ENCODE peak calls at places on chromosome 20, in ten cellular contexts. T is uterus, L is ovary, K is A549, X is right lobe of liver, Y is spleen, W is tibial nerve, D is adrenal gland, Q is heart left ventricle, C is breast epithelium. Z is an unnamed sample.

GRCh38 chr20:45861157-45862075 is 4.0 kb downstream of the ZSWIM3 start:
- DNase-seq in T (no peak), L (peak), K (no peak), X (no peak), Y (no peak), W (no peak), D (no peak), Q (no peak), C (no peak), Z (no peak)

GRCh38 chr20:21243811-21244210 is 59.3 kb upstream of the XRN2 start:
- DNase-seq in T (no peak), L (no peak), K (no peak), X (no peak), Y (no peak), W (no peak), D (no peak), Q (no peak), C (no peak), Z (no peak)

GRCh38 chr20:21708738-21709534 is 3.5 kb downstream of the PAX1 start:
- DNase-seq in T (no peak), L (no peak), K (no peak), X (no peak), Y (no peak), W (no peak), D (no peak), Q (no peak), C (no peak), Z (no peak)

GRCh38 chr20:9517297-9518134 is 3.1 kb downstream of the LAMP5 start:
- DNase-seq in T (no peak), L (no peak), K (no peak), X (no peak), Y (no peak), W (no peak), D (no peak), Q (no peak), C (no peak), Z (no peak)

GRCh38 chr20:16263582-16263981 is 309.7 kb downstream of the KIF16B start:
- DNase-seq in T (no peak), L (no peak), K (no peak), X (no peak), Y (no peak), W (no peak), D (no peak), Q (no peak), C (no peak), Z (no peak)

GRCh38 chr20:2042400-2042799 is 48.5 kb upstream of the PDYN start:
- DNase-seq in T (no peak), L (no peak), K (no peak), X (no peak), Y (no peak), W (no peak), D (no peak), Q (no peak), C (no peak), Z (no peak)

GRCh38 chr20:15992564-15992963 is 580.7 kb downstream of the KIF16B start:
- DNase-seq in T (no peak), L (no peak), K (no peak), X (no peak), Y (no peak), W (no peak), D (no peak), Q (no peak), C (no peak), Z (no peak)

GRCh38 chr20:62552613-62553012 is 76.8 kb upstream of the GATA5 start:
- DNase-seq in T (no peak), L (no peak), K (no peak), X (no peak), Y (no peak), W (no peak), D (no peak), Q (no peak), C (no peak), Z (no peak)

GRCh38 chr20:39853664-39854063 is 835.4 kb downstream of the MAFB start:
- DNase-seq in T (no peak), L (no peak), K (no peak), X (no peak), Y (no peak), W (no peak), D (no peak), Q (no peak), C (no peak), Z (no peak)

GRCh38 chr20:18223399-18223798 is 64.9 kb upstream of the ZNF133 start:
- DNase-seq in T (no peak), L (no peak), K (no peak), X (no peak), Y (no peak), W (no peak), D (no peak), Q (no peak), C (no peak), Z (no peak)

GRCh38 chr20:14489544-14489943 is 152.1 kb upstream of the FLRT3 start:
- DNase-seq in T (no peak), L (no peak), K (no peak), X (no peak), Y (no peak), W (no peak), D (no peak), Q (no peak), C (no peak), Z (no peak)

GRCh38 chr20:34952676-34953075 is 2.9 kb downstream of the GSS start:
- DNase-seq in T (no peak), L (no peak), K (no peak), X (no peak), Y (no peak), W (no peak), D (no peak), Q (no peak), C (no peak), Z (no peak)

GRCh38 chr20:57394087-57395082 is 3.2 kb downstream of the RBM38 start:
- DNase-seq in T (no peak), L (peak), K (no peak), X (peak), Y (peak), W (no peak), D (no peak), Q (peak), C (no peak), Z (no peak)

GRCh38 chr20:57396638-57397003 is 5.4 kb downstream of the RBM38 start:
- DNase-seq in T (no peak), L (peak), K (no peak), X (no peak), Y (no peak), W (no peak), D (no peak), Q (no peak), C (no peak), Z (no peak)

GRCh38 chr20:57397004-57397692 is 6.0 kb downstream of the RBM38 start:
- DNase-seq in T (no peak), L (peak), K (no peak), X (peak), Y (peak), W (no peak), D (no peak), Q (peak), C (no peak), Z (no peak)

GRCh38 chr20:57396212-57396611 is 5.0 kb downstream of the RBM38 start:
- DNase-seq in T (no peak), L (peak), K (no peak), X (peak), Y (peak), W (no peak), D (no peak), Q (no peak), C (no peak), Z (no peak)

DNA sequence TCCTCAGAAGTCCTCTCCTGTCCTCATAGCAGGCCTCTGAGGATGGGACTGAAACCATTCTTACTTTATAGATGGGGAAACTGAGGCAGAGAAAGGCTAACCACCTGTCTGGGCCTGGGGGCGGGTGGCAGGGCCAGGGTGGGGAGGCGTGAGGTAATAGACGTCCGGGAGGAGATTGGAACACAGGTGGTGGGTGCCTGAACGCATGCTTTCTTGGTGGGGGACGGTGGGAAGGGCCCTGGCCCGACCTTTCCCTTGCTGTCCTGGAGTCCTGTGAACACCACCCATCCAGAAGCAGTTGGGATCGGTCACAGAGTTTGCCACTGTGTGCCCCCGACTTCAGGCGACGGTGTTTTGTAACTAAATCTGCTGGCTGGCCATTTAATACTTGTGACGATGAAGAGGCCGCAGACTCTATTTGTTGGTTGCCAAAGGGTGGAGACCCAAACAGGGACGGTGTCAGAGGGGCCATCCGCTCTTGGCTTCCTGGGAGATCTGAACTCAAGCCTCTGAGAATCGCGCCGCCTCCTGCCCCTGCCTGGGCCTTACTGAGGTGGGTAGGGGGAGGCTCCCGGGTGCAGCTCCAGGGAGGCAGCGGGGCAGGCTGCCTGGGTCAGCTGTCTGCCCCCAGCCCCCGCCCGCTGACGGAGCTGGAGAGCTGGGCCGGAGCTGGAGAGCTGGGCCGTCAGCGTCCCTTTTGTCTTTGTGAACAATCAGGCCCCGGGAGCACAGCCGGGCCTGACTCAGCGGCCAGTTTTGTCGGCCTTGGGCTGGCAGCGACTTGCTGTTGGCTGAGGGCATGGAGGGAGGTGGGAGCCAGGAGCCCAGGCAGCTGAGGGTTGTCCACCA is 4.1 kb downstream of the RBM38 start:
- DNase-seq in T (peak), L (peak), K (no peak), X (peak), Y (peak), W (no peak), D (peak), Q (peak), C (peak), Z (no peak)
- H3K27ac ChIP-seq in T (peak), L (peak), K (no peak), X (no peak), Y (peak), W (peak), D (peak), Q (peak), C (peak), Z (peak)

GRCh38 chr20:33490023-33490933 is at the start of gene CBFA2T2:
- DNase-seq in T (peak), L (peak), K (peak), X (peak), Y (no peak), W (peak), D (peak), Q (peak), C (peak), Z (peak)
- TF ChIP-seq POLR2A in T (no peak), L (no peak), K (no peak), X (no peak), Y (no peak), W (no peak), D (no peak), Q (no peak), C (no peak), Z (no peak)

DNA sequence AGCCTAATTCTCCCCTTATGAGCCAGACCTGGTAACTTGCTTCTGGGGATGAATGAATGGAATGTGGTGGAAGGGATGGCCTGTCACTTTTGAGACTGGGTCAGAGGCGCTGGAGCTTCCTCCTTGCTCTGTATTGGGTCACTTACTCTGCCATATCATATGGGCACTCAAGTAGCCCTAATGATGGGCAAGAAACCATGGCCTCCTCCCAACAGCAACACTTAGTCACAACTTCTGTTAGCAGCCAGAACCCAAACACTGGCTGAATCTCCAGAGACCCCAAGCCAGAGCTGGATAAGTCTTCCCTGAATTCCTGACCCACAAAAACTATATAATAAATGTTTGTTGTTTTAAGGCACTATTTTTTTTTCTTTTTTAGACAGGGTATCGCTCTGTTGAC is 5.5 kb downstream of the E2F1 start:
- DNase-seq in T (no peak), L (no peak), K (no peak), X (no peak), Y (no peak), W (no peak), D (no peak), Q (no peak), C (no peak), Z (no peak)
- H3K27ac ChIP-seq in T (no peak), L (peak), K (no peak), X (no peak), Y (no peak), W (no peak), D (no peak), Q (no peak), C (no peak), Z (no peak)

GRCh38 chr20:48547682-48548081 is 280.1 kb downstream of the PREX1 start:
- DNase-seq in T (no peak), L (no peak), K (no peak), X (no peak), Y (no peak), W (no peak), D (no peak), Q (no peak), C (no peak), Z (no peak)

GRCh38 chr20:48552550-48552949 is 275.2 kb downstream of the PREX1 start:
- DNase-seq in T (no peak), L (no peak), K (no peak), X (no peak), Y (no peak), W (no peak), D (no peak), Q (no peak), C (no peak), Z (no peak)

GRCh38 chr20:48550814-48551213 is 277.0 kb downstream of the PREX1 start:
- DNase-seq in T (no peak), L (no peak), K (no peak), X (no peak), Y (no peak), W (no peak), D (no peak), Q (no peak), C (no peak), Z (no peak)
- TF ChIP-seq POLR2A in T (no peak), L (no peak), K (no peak), X (no peak), Y (no peak), W (no peak), D (no peak), Q (no peak), C (no peak), Z (no peak)

GRCh38 chr20:49768204-49769124 is 44.2 kb upstream of the SLC9A8 start:
- DNase-seq in T (peak), L (no peak), K (peak), X (peak), Y (no peak), W (peak), D (peak), Q (no peak), C (peak), Z (no peak)

GRCh38 chr20:49765413-49765736 is 47.3 kb upstream of the SLC9A8 start:
- DNase-seq in T (no peak), L (no peak), K (no peak), X (no peak), Y (no peak), W (no peak), D (no peak), Q (no peak), C (no peak), Z (no peak)

GRCh38 chr20:49769125-49769581 is 43.5 kb upstream of the SLC9A8 start:
- DNase-seq in T (no peak), L (no peak), K (no peak), X (no peak), Y (no peak), W (no peak), D (no peak), Q (no peak), C (no peak), Z (no peak)

GRCh38 chr20:49765846-49766541 is 46.6 kb upstream of the SLC9A8 start:
- DNase-seq in T (no peak), L (no peak), K (no peak), X (no peak), Y (no peak), W (no peak), D (no peak), Q (no peak), C (no peak), Z (no peak)

DNA sequence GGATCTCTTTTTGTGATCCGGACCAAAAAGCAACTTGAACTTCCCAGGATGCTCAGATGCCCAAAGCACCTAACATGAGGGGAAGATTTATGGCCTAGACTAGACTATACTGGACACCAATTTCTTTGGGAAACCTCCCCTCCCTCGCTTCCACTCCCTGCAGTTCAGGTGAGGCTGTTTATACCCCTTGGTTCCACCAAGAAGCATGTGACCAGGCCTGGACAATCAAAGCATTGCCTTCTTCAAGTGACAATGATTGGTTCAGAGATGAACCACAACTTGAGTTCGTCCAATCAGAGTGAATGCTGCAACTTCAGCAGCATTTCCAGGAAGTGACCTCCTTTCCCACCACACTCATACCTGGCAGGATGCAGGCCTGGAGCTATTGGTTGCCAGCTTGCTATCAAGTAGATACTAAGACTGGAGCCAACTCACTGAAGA is 45.6 kb upstream of the SLC9A8 start:
- DNase-seq in T (no peak), L (no peak), K (peak), X (peak), Y (no peak), W (no peak), D (no peak), Q (no peak), C (no peak), Z (no peak)
- H3K27ac ChIP-seq in T (no peak), L (no peak), K (peak), X (peak), Y (peak), W (no peak), D (peak), Q (no peak), C (peak), Z (no peak)

DNA sequence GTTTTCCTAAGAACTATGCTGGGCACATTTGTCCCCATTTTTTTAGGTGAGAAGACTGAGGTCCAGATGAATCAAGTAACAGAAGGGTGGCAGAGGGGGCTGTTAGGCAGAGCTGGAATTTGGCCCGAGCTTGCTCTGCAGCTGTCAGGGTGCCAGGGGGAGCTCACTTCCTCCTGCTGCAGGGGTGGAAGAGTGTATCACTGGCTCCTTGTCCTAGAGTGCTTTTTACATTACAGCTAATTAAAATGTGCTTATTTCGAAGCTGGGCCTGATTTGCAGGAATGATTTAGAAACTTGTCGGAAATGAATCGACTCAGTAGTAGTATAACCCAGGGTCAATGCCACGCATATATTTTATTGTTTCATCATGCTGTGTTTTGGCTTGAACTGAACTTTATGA is 11.1 kb downstream of the TOX2 start:
- DNase-seq in T (no peak), L (no peak), K (no peak), X (no peak), Y (no peak), W (no peak), D (no peak), Q (no peak), C (no peak), Z (no peak)
- TF ChIP-seq POLR2A in T (no peak), L (no peak), K (no peak), X (no peak), Y (no peak), W (no peak), D (no peak), Q (no peak), C (no peak), Z (no peak)

GRCh38 chr20:19969507-19970255 is 47.5 kb upstream of the NAA20 start:
- DNase-seq in T (no peak), L (no peak), K (no peak), X (no peak), Y (no peak), W (no peak), D (no peak), Q (no peak), C (no peak), Z (no peak)

GRCh38 chr20:19969106-19969505 is 48.1 kb upstream of the NAA20 start:
- DNase-seq in T (no peak), L (no peak), K (no peak), X (no peak), Y (no peak), W (no peak), D (no peak), Q (no peak), C (no peak), Z (no peak)

GRCh38 chr20:19968488-19969073 is 48.6 kb upstream of the NAA20 start:
- DNase-seq in T (no peak), L (no peak), K (no peak), X (no peak), Y (no peak), W (no peak), D (no peak), Q (no peak), C (no peak), Z (no peak)

GRCh38 chr20:19966840-19967239 is 50.3 kb upstream of the NAA20 start:
- DNase-seq in T (no peak), L (no peak), K (no peak), X (no peak), Y (no peak), W (no peak), D (no peak), Q (no peak), C (no peak), Z (no peak)

DNA sequence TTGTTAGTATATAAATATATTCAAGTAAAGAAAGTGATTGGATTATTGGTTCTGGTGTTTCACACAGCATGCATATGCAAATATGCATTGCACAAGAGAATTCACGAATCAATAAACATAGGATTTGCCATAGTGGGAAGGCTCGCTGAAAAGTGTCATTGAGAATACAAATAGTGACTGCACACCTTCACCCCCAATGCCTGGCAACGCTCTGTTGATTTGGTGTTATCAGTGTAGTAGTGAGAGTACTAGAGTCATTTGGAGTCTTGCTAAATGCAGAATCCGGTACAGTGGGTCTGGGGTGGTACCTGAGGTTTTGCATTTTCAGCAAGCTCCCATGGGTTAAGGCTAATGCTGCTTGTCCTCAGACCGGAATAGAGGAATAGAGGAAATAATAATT is 49.7 kb upstream of the NAA20 start:
- DNase-seq in T (no peak), L (no peak), K (no peak), X (no peak), Y (no peak), W (no peak), D (no peak), Q (no peak), C (no peak), Z (no peak)
- H3K27ac ChIP-seq in T (no peak), L (no peak), K (no peak), X (no peak), Y (no peak), W (no peak), D (no peak), Q (no peak), C (no peak), Z (peak)

DNA sequence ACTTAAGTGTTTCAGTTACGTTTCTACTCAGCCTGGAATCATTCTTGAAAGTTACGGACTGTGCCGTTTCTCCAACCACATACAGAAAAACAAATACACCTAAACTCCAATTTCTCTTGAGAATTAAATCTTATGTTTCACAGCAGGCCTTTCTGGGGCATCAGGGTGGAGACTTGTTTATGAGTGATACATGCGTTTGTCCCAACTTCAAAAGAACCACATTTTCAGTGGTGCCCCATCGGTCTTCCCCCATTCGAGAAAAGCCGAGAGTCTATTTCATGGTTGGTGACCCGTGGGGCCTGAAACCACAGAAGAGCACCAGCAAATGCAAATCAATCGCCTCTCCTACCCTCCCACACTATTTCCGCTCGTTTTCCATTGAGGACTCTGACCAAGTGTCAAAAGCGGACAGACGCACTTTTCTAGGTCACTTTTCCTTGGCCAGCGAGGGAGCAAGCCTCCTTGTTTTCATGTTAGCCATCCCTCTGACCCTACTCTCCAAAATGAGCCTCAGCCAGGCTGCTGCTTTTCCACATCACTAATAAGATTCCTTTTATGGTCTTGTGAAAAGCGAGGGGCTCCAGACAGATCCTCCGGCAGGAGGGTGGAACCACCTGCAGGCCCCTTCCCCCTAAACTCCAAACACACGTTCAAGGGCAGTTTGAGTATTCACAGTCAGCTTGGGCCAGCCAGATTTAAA is 3.1 kb downstream of the JAG1 start:
- DNase-seq in T (no peak), L (no peak), K (no peak), X (no peak), Y (no peak), W (no peak), D (no peak), Q (no peak), C (no peak), Z (no peak)
- TF ChIP-seq POLR2A in T (no peak), L (no peak), K (no peak), X (no peak), Y (no peak), W (no peak), D (no peak), Q (no peak), C (no peak), Z (no peak)

Z was measured in suprapubic skin.